ENCODE peak calls at places on chromosome 2, in six cellular contexts. One of them, this sample, is unnamed.

GRCh38 chr2:181680055-181680936 is at the start of gene NEUROD1:
- DNase-seq in MM.1S: no peak
- DNase-seq in pancreas: peak; percentile 46
- DNase-seq in thoracic aorta: no peak
- DNase-seq in HCT116: no peak
- DNase-seq in transverse colon: no peak
- DNase-seq in this sample: no peak

GRCh38 chr2:197884252-197884651 is 79.9 kb downstream of the PLCL1 start:
- DNase-seq in MM.1S: no peak
- DNase-seq in pancreas: no peak
- DNase-seq in thoracic aorta: no peak
- DNase-seq in HCT116: no peak
- DNase-seq in transverse colon: no peak
- DNase-seq in this sample: no peak

GRCh38 chr2:3446381-3446780 is 66.9 kb downstream of the TRAPPC12 start:
- DNase-seq in MM.1S: no peak
- DNase-seq in pancreas: no peak
- DNase-seq in thoracic aorta: no peak
- DNase-seq in HCT116: no peak
- DNase-seq in transverse colon: no peak
- DNase-seq in this sample: no peak

GRCh38 chr2:31430439-31431165 is 16.1 kb upstream of the XDH start:
- DNase-seq in MM.1S: no peak
- DNase-seq in pancreas: no peak
- DNase-seq in thoracic aorta: no peak
- DNase-seq in HCT116: no peak
- DNase-seq in transverse colon: no peak
- DNase-seq in this sample: no peak

GRCh38 chr2:72031346-72032115 is 116.1 kb downstream of the CYP26B1 start:
- DNase-seq in MM.1S: no peak
- DNase-seq in pancreas: no peak
- DNase-seq in thoracic aorta: no peak
- DNase-seq in HCT116: no peak
- DNase-seq in transverse colon: no peak
- DNase-seq in this sample: no peak

GRCh38 chr2:28717339-28717758 is 34.3 kb upstream of the PPP1CB start:
- DNase-seq in MM.1S: no peak
- DNase-seq in pancreas: no peak
- DNase-seq in thoracic aorta: peak; percentile 47
- DNase-seq in HCT116: peak; percentile 67
- DNase-seq in transverse colon: peak; percentile 33
- DNase-seq in this sample: peak; percentile 32

GRCh38 chr2:69490486-69490885 is 53.3 kb upstream of the NFU1 start:
- DNase-seq in MM.1S: peak; percentile 79
- DNase-seq in pancreas: no peak
- DNase-seq in thoracic aorta: no peak
- DNase-seq in HCT116: no peak
- DNase-seq in transverse colon: no peak
- DNase-seq in this sample: no peak

GRCh38 chr2:26692814-26693286 is 328 bp downstream of the KCNK3 start:
- DNase-seq in MM.1S: no peak
- DNase-seq in pancreas: no peak
- DNase-seq in thoracic aorta: no peak
- DNase-seq in HCT116: no peak
- DNase-seq in transverse colon: no peak
- DNase-seq in this sample: no peak

GRCh38 chr2:235605999-235606715 is 112.3 kb downstream of the AGAP1 start:
- DNase-seq in MM.1S: no peak
- DNase-seq in pancreas: no peak
- DNase-seq in thoracic aorta: no peak
- DNase-seq in HCT116: no peak
- DNase-seq in transverse colon: no peak
- DNase-seq in this sample: peak; percentile 48

GRCh38 chr2:211846031-211846400 is 692.6 kb downstream of the ERBB4 start:
- DNase-seq in MM.1S: no peak
- DNase-seq in pancreas: no peak
- DNase-seq in thoracic aorta: no peak
- DNase-seq in HCT116: no peak
- DNase-seq in transverse colon: no peak
- DNase-seq in this sample: no peak

GRCh38 chr2:143264851-143265250 is 135.6 kb downstream of the ARHGAP15 start:
- DNase-seq in MM.1S: no peak
- DNase-seq in pancreas: no peak
- DNase-seq in thoracic aorta: no peak
- DNase-seq in HCT116: no peak
- DNase-seq in transverse colon: no peak
- DNase-seq in this sample: peak; percentile 74

GRCh38 chr2:60530660-60531276 is 22.7 kb downstream of the BCL11A start:
- DNase-seq in MM.1S: no peak
- DNase-seq in pancreas: peak; percentile 87
- DNase-seq in thoracic aorta: no peak
- DNase-seq in HCT116: no peak
- DNase-seq in transverse colon: peak; percentile 90
- DNase-seq in this sample: no peak

GRCh38 chr2:181457121-181457740 is at the start of gene ITGA4:
- DNase-seq in MM.1S: peak; percentile 93
- DNase-seq in pancreas: peak; percentile 11
- DNase-seq in thoracic aorta: no peak
- DNase-seq in HCT116: no peak
- DNase-seq in transverse colon: peak; percentile 85
- DNase-seq in this sample: peak; percentile 34

GRCh38 chr2:134391751-134392160 is 137.9 kb downstream of the MGAT5 start:
- DNase-seq in MM.1S: peak; percentile 84
- DNase-seq in pancreas: no peak
- DNase-seq in thoracic aorta: no peak
- DNase-seq in HCT116: peak; percentile 23
- DNase-seq in transverse colon: peak; percentile 73
- DNase-seq in this sample: no peak

GRCh38 chr2:5914831-5915611 is 222.8 kb downstream of the SOX11 start:
- DNase-seq in MM.1S: peak; percentile 15
- DNase-seq in pancreas: no peak
- DNase-seq in thoracic aorta: no peak
- DNase-seq in HCT116: no peak
- DNase-seq in transverse colon: no peak
- DNase-seq in this sample: peak; percentile 68

GRCh38 chr2:63977904-63978303 is 41.3 kb downstream of the VPS54 start:
- DNase-seq in MM.1S: peak; percentile 90
- DNase-seq in pancreas: no peak
- DNase-seq in thoracic aorta: no peak
- DNase-seq in HCT116: no peak
- DNase-seq in transverse colon: no peak
- DNase-seq in this sample: no peak

GRCh38 chr2:151162185-151162584 is 99.5 kb downstream of the RBM43 start:
- DNase-seq in MM.1S: no peak
- DNase-seq in pancreas: no peak
- DNase-seq in thoracic aorta: no peak
- DNase-seq in HCT116: no peak
- DNase-seq in transverse colon: no peak
- DNase-seq in this sample: peak; percentile 24

GRCh38 chr2:119415630-119416029 is 16.0 kb upstream of the TMEM37 start:
- DNase-seq in MM.1S: no peak
- DNase-seq in pancreas: no peak
- DNase-seq in thoracic aorta: no peak
- DNase-seq in HCT116: no peak
- DNase-seq in transverse colon: no peak
- DNase-seq in this sample: no peak

GRCh38 chr2:234997389-234997788 is 45.6 kb downstream of the SH3BP4 start:
- DNase-seq in MM.1S: no peak
- DNase-seq in pancreas: no peak
- DNase-seq in thoracic aorta: no peak
- DNase-seq in HCT116: no peak
- DNase-seq in transverse colon: no peak
- DNase-seq in this sample: no peak

GRCh38 chr2:6394266-6394665 is 471.4 kb downstream of the CMPK2 start:
- DNase-seq in MM.1S: no peak
- DNase-seq in pancreas: no peak
- DNase-seq in thoracic aorta: no peak
- DNase-seq in HCT116: no peak
- DNase-seq in transverse colon: no peak
- DNase-seq in this sample: no peak

GRCh38 chr2:141020346-141020745 is 1110.5 kb downstream of the LRP1B start:
- DNase-seq in MM.1S: no peak
- DNase-seq in pancreas: no peak
- DNase-seq in thoracic aorta: no peak
- DNase-seq in HCT116: no peak
- DNase-seq in transverse colon: no peak
- DNase-seq in this sample: no peak

GRCh38 chr2:199596549-199596948 is 138.8 kb upstream of the SATB2 start:
- DNase-seq in MM.1S: peak; percentile 32
- DNase-seq in pancreas: no peak
- DNase-seq in thoracic aorta: no peak
- DNase-seq in HCT116: peak; percentile 24
- DNase-seq in transverse colon: peak; percentile 16
- DNase-seq in this sample: no peak

GRCh38 chr2:44975571-44976450 is 33.4 kb downstream of the SIX2 start:
- DNase-seq in MM.1S: no peak
- DNase-seq in pancreas: no peak
- DNase-seq in thoracic aorta: no peak
- DNase-seq in HCT116: no peak
- DNase-seq in transverse colon: no peak
- DNase-seq in this sample: no peak

GRCh38 chr2:137031731-137032130 is 266.4 kb downstream of the THSD7B start:
- DNase-seq in MM.1S: no peak
- DNase-seq in pancreas: no peak
- DNase-seq in thoracic aorta: no peak
- DNase-seq in HCT116: no peak
- DNase-seq in transverse colon: no peak
- DNase-seq in this sample: no peak

GRCh38 chr2:162579986-162580385 is 236.1 kb downstream of the GCA start:
- DNase-seq in MM.1S: no peak
- DNase-seq in pancreas: no peak
- DNase-seq in thoracic aorta: no peak
- DNase-seq in HCT116: no peak
- DNase-seq in transverse colon: no peak
- DNase-seq in this sample: no peak

GRCh38 chr2:86224645-86225355 is 25.5 kb downstream of the MRPL35 start:
- DNase-seq in MM.1S: peak; percentile 26
- DNase-seq in pancreas: no peak
- DNase-seq in thoracic aorta: no peak
- DNase-seq in HCT116: no peak
- DNase-seq in transverse colon: no peak
- DNase-seq in this sample: no peak

GRCh38 chr2:3483986-3484960 is 35.1 kb downstream of the ADI1 start:
- DNase-seq in MM.1S: no peak
- DNase-seq in pancreas: no peak
- DNase-seq in thoracic aorta: no peak
- DNase-seq in HCT116: no peak
- DNase-seq in transverse colon: no peak
- DNase-seq in this sample: no peak

GRCh38 chr2:141728886-141729285 is 401.9 kb downstream of the LRP1B start:
- DNase-seq in MM.1S: peak; percentile 68
- DNase-seq in pancreas: no peak
- DNase-seq in thoracic aorta: no peak
- DNase-seq in HCT116: no peak
- DNase-seq in transverse colon: no peak
- DNase-seq in this sample: no peak

GRCh38 chr2:88269832-88270231 is 99.7 kb downstream of the THNSL2 start:
- DNase-seq in MM.1S: no peak
- DNase-seq in pancreas: no peak
- DNase-seq in thoracic aorta: no peak
- DNase-seq in HCT116: no peak
- DNase-seq in transverse colon: no peak
- DNase-seq in this sample: no peak

DNA sequence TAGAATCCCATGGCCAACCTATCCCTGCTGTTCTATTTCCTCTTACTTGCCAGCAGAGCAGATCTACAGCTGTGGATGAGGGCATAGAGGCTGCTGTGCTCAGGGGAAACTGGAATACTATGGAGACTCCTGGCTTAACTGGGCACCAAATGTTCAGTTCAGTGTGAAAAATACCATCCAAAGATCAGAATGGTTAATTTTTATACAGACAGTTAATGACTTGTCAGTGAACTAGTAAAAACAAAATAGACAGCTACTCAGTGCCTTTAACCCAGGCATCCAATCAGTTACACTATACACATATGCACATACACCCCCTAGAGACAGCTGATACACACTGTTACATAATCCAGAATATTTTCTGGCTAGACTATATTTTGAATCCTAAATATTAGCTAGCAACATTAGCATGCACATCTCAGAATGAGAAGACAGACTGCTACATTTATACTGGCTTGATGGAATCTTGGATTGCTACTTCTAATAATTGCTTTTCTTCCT is 59.1 kb upstream of the WIPF1 start:
- DNase-seq in MM.1S: no peak
- DNase-seq in pancreas: no peak
- DNase-seq in thoracic aorta: no peak
- DNase-seq in HCT116: no peak
- DNase-seq in transverse colon: no peak
- DNase-seq in this sample: no peak
- TF ChIP-seq CTCF in MM.1S: no peak
- TF ChIP-seq CTCF in pancreas: no peak
- TF ChIP-seq CTCF in thoracic aorta: no peak
- TF ChIP-seq CTCF in HCT116: no peak
- TF ChIP-seq CTCF in transverse colon: no peak
- TF ChIP-seq CTCF in this sample: no peak

GRCh38 chr2:95047629-95048510 is 22.4 kb downstream of the MAL start:
- DNase-seq in MM.1S: no peak
- DNase-seq in pancreas: no peak
- DNase-seq in thoracic aorta: no peak
- DNase-seq in HCT116: no peak
- DNase-seq in transverse colon: no peak
- DNase-seq in this sample: no peak
- H3K27ac ChIP-seq in MM.1S: no peak overlapping the region
- H3K27ac ChIP-seq in pancreas: no peak overlapping the region
- H3K27ac ChIP-seq in thoracic aorta: no peak overlapping the region
- H3K27ac ChIP-seq in HCT116: no peak overlapping the region
- H3K27ac ChIP-seq in transverse colon: no peak overlapping the region
- H3K27ac ChIP-seq in this sample: no peak overlapping the region

GRCh38 chr2:215828528-215829184 is 184.7 kb downstream of the MREG start:
- DNase-seq in MM.1S: peak; percentile 48
- DNase-seq in pancreas: peak; percentile 5
- DNase-seq in thoracic aorta: no peak
- DNase-seq in HCT116: peak; percentile 58
- DNase-seq in transverse colon: peak; percentile 58
- DNase-seq in this sample: no peak

GRCh38 chr2:215831296-215831913 is 181.9 kb downstream of the MREG start:
- DNase-seq in MM.1S: no peak
- DNase-seq in pancreas: peak; percentile 5
- DNase-seq in thoracic aorta: no peak
- DNase-seq in HCT116: no peak
- DNase-seq in transverse colon: peak; percentile 19
- DNase-seq in this sample: no peak

GRCh38 chr2:215829261-215829660 is 184.1 kb downstream of the MREG start:
- DNase-seq in MM.1S: no peak
- DNase-seq in pancreas: no peak
- DNase-seq in thoracic aorta: no peak
- DNase-seq in HCT116: no peak
- DNase-seq in transverse colon: no peak
- DNase-seq in this sample: no peak

GRCh38 chr2:215832791-215833190 is 180.6 kb downstream of the MREG start:
- DNase-seq in MM.1S: no peak
- DNase-seq in pancreas: no peak
- DNase-seq in thoracic aorta: no peak
- DNase-seq in HCT116: no peak
- DNase-seq in transverse colon: no peak
- DNase-seq in this sample: no peak

GRCh38 chr2:215830313-215830712 is 183.0 kb downstream of the MREG start:
- DNase-seq in MM.1S: no peak
- DNase-seq in pancreas: no peak
- DNase-seq in thoracic aorta: peak; percentile 67
- DNase-seq in HCT116: peak; percentile 12
- DNase-seq in transverse colon: peak; percentile 30
- DNase-seq in this sample: no peak
- TF ChIP-seq CTCF in MM.1S: no peak
- TF ChIP-seq CTCF in pancreas: no peak
- TF ChIP-seq CTCF in thoracic aorta: no peak
- TF ChIP-seq CTCF in HCT116: no peak
- TF ChIP-seq CTCF in transverse colon: no peak
- TF ChIP-seq CTCF in this sample: no peak

GRCh38 chr2:25294573-25295462 is 46.9 kb downstream of the DNMT3A start:
- DNase-seq in MM.1S: peak; percentile 87
- DNase-seq in pancreas: peak; percentile 40
- DNase-seq in thoracic aorta: peak; percentile 52
- DNase-seq in HCT116: peak; percentile 12
- DNase-seq in transverse colon: peak; percentile 80
- DNase-seq in this sample: no peak
- H3K27ac ChIP-seq in MM.1S: peak overlapping the region; percentile 85
- H3K27ac ChIP-seq in pancreas: peak overlapping the region; percentile 50
- H3K27ac ChIP-seq in thoracic aorta: peak overlapping the region; percentile 91
- H3K27ac ChIP-seq in HCT116: peak overlapping the region; percentile 47
- H3K27ac ChIP-seq in transverse colon: peak overlapping the region; percentile 81
- H3K27ac ChIP-seq in this sample: peak overlapping the region; percentile 61